ENCODE peak calls at places on chromosomes 11 and 22, in five cellular contexts. G, J, H, V and X are unnamed samples.

GRCh38 chr22:33903012-33903411 is 17.3 kb downstream of the LARGE1 start:
- DNase-seq in V (no peak), G (no peak), H (no peak), J (no peak), X (no peak)

GRCh38 chr11:66335531-66336233 is 552 bp downstream of the RIN1 start:
- DNase-seq in H (peak), G (peak), V (peak), J (no peak), X (no peak)

GRCh38 chr11:99554232-99554903 is 533.6 kb downstream of the CNTN5 start:
- DNase-seq in J (no peak), G (no peak), V (no peak), H (no peak), X (no peak)

GRCh38 chr22:37331811-37332536 is 49.7 kb downstream of the CYTH4 start:
- DNase-seq in G (no peak), H (no peak), J (no peak), V (peak), X (no peak)

GRCh38 chr11:112856591-112856990 is 104.6 kb upstream of the NCAM1 start:
- DNase-seq in H (peak), J (no peak), G (no peak), V (no peak), X (no peak)

GRCh38 chr11:62431171-62431895 is 12.5 kb downstream of the SCGB1A1 start:
- DNase-seq in V (peak), G (no peak), J (no peak), H (no peak), X (peak)

GRCh38 chr11:46388619-46389449 is 2.7 kb downstream of the CHRM4 start:
- DNase-seq in H (no peak), J (no peak), V (no peak), G (no peak), X (no peak)

GRCh38 chr11:46105902-46106301 is 15.4 kb downstream of the PHF21A start:
- DNase-seq in J (no peak), H (no peak), V (no peak), G (no peak), X (no peak)

GRCh38 chr11:47408598-47409439 is 429 bp downstream of the SLC39A13 start:
- DNase-seq in G (peak), H (peak), J (no peak), V (peak), X (peak)

GRCh38 chr11:204587-205109 is 2.6 kb downstream of the BET1L start:
- DNase-seq in H (no peak), G (no peak), V (no peak), J (no peak), X (no peak)

GRCh38 chr11:134126197-134126822 is 57.4 kb downstream of the JAM3 start:
- DNase-seq in J (peak), V (peak), G (no peak), H (peak), X (peak)

GRCh38 chr22:42711895-42712837 is 8.5 kb downstream of the A4GALT start:
- DNase-seq in G (peak), V (no peak), H (no peak), J (no peak), X (peak)

GRCh38 chr11:114081641-114082414 is 22.3 kb downstream of the ZBTB16 start:
- DNase-seq in H (no peak), J (no peak), G (no peak), V (no peak), X (no peak)

GRCh38 chr11:36426226-36426848 is 83.7 kb downstream of the TRAF6 start:
- DNase-seq in V (no peak), G (no peak), J (no peak), H (no peak), X (no peak)

GRCh38 chr11:12846766-12847615 is 162.1 kb upstream of the RASSF10 start:
- DNase-seq in G (no peak), J (no peak), V (no peak), H (no peak), X (no peak)

GRCh38 chr22:43226368-43226979 is 39.5 kb upstream of the TTLL12 start:
- DNase-seq in G (no peak), J (no peak), H (no peak), V (peak), X (no peak)

GRCh38 chr11:126578021-126578420 is 222.5 kb downstream of the ST3GAL4 start:
- DNase-seq in H (no peak), G (no peak), V (no peak), J (no peak), X (no peak)

GRCh38 chr11:113967361-113967760 is 7.5 kb upstream of the HTR3A start:
- DNase-seq in G (no peak), H (no peak), J (no peak), V (no peak), X (no peak)

GRCh38 chr11:66219846-66220565 is 48.4 kb upstream of the RAB1B start:
- DNase-seq in J (no peak), H (no peak), V (no peak), G (no peak), X (no peak)

GRCh38 chr22:43628253-43628649 is 183.9 kb downstream of the EFCAB6 start:
- DNase-seq in G (no peak), V (no peak), J (no peak), H (no peak), X (no peak)